ENCODE peak calls at places on chromosomes 4 and X, in four cellular contexts. U, E, B and Z are unnamed samples.

GRCh38 chr4:100146756-100147155 is 43.5 kb downstream of the DDIT4L start:
- DNase-seq in B (no peak), U (no peak), E (no peak), Z (no peak)

GRCh38 chr4:103934178-103934789 is 214.5 kb upstream of the TACR3 start:
- DNase-seq in B (peak; percentile 41), U (no peak), E (no peak), Z (no peak)

GRCh38 chr4:136687118-136687517 is 845.2 kb downstream of the PCDH18 start:
- DNase-seq in U (no peak), E (no peak), B (peak; percentile 2), Z (no peak)

GRCh38 chr4:48295116-48295515 is 25.5 kb upstream of the TEC start:
- DNase-seq in U (no peak), E (no peak), B (no peak), Z (no peak)

GRCh38 chr4:85737254-85737653 is 262.3 kb downstream of the ARHGAP24 start:
- DNase-seq in B (no peak), U (no peak), E (no peak), Z (no peak)

GRCh38 chr4:150694438-150694837 is 112.5 kb downstream of the MAB21L2 start:
- DNase-seq in E (no peak), B (no peak), U (no peak), Z (no peak)

GRCh38 chrX:128975716-128976115 is 547.6 kb downstream of the SMARCA1 start:
- DNase-seq in E (no peak), U (peak; percentile 31), B (peak; percentile 23), Z (peak; percentile 3)

GRCh38 chr4:123479944-123480343 is 83.3 kb downstream of the SPRY1 start:
- DNase-seq in E (no peak), U (no peak), B (peak; percentile 95), Z (no peak)

GRCh38 chr4:159779716-159780115 is 676.8 kb downstream of the RAPGEF2 start:
- DNase-seq in B (no peak), U (no peak), E (no peak), Z (no peak)

GRCh38 chrX:12360389-12360788 is 222.1 kb downstream of the FRMPD4 start:
- DNase-seq in E (no peak), U (no peak), B (no peak), Z (no peak)

GRCh38 chr4:7929530-7929951 is 10.1 kb downstream of the AFAP1 start:
- DNase-seq in U (peak; percentile 25), E (no peak), B (no peak), Z (no peak)

GRCh38 chrX:148609766-148610698 is 109.6 kb downstream of the AFF2 start:
- DNase-seq in U (peak; percentile 7), E (peak; percentile 40), B (no peak), Z (peak; percentile 13)

GRCh38 chrX:8194216-8194615 is 23.1 kb upstream of the VCX2 start:
- DNase-seq in B (no peak), U (no peak), E (no peak), Z (no peak)

GRCh38 chr4:109243871-109244270 is 58.6 kb downstream of the COL25A1 start:
- DNase-seq in B (no peak), U (no peak), E (no peak), Z (no peak)

GRCh38 chrX:30887721-30888120 is 1.3 kb downstream of the TAB3 start:
- DNase-seq in B (no peak), E (no peak), U (no peak), Z (no peak)

GRCh38 chr4:38785041-38785790 is 2.4 kb upstream of the TLR10 start:
- DNase-seq in B (no peak), U (no peak), E (no peak), Z (no peak)

GRCh38 chr4:117225441-117225840 is 140.1 kb upstream of the TRAM1L1 start:
- DNase-seq in U (no peak), B (no peak), E (no peak), Z (no peak)

GRCh38 chr4:136927172-136927571 is 605.1 kb downstream of the PCDH18 start:
- DNase-seq in B (no peak), U (no peak), E (no peak), Z (no peak)

GRCh38 chr4:3202836-3203820 is 45.8 kb upstream of the MSANTD1 start:
- DNase-seq in B (peak; percentile 56), E (no peak), U (no peak), Z (no peak)

GRCh38 chr4:79848329-79848728 is 224.7 kb downstream of the ANTXR2 start:
- DNase-seq in E (no peak), U (no peak), B (no peak), Z (no peak)

GRCh38 chr4:1204828-1205591 is 32.6 kb upstream of the SPON2 start:
- DNase-seq in U (no peak), B (peak; percentile 87), E (no peak), Z (no peak)

GRCh38 chr4:153464068-153464467 is 2.1 kb upstream of the TMEM131L start:
- DNase-seq in B (no peak), U (no peak), E (no peak), Z (no peak)

GRCh38 chr4:94411296-94411695 is 40.4 kb upstream of the PDLIM5 start:
- DNase-seq in E (no peak), B (no peak), U (no peak), Z (no peak)

GRCh38 chr4:15173251-15173650 is 171.0 kb downstream of the CPEB2 start:
- DNase-seq in U (no peak), B (no peak), E (no peak), Z (no peak)

GRCh38 chr4:94714360-94714759 is 43.4 kb upstream of the BMPR1B start:
- DNase-seq in U (no peak), B (no peak), E (no peak), Z (no peak)

GRCh38 chr4:184503869-184504300 is 29.5 kb upstream of the IRF2 start:
- DNase-seq in E (no peak), U (no peak), B (no peak), Z (no peak)

GRCh38 chr4:81032805-81033684 is 2.5 kb downstream of the BMP3 start:
- DNase-seq in E (no peak), U (no peak), B (no peak), Z (no peak)

GRCh38 chr4:148034821-148035220 is 302.9 kb downstream of the ARHGAP10 start:
- DNase-seq in U (no peak), B (no peak), E (no peak), Z (no peak)

GRCh38 chrX:30900227-30900626 is 11.2 kb upstream of the TAB3 start:
- DNase-seq in B (no peak), U (no peak), E (no peak), Z (no peak)

GRCh38 chrX:154458954-154459829 is 1.1 kb downstream of the PLXNA3 start:
- DNase-seq in E (no peak), U (no peak), B (no peak), Z (no peak)

GRCh38 chrX:110384490-110384889 is 25.8 kb downstream of the RTL9 start:
- DNase-seq in U (no peak), E (no peak), B (no peak), Z (no peak)

GRCh38 chrX:110391086-110391485 is 32.4 kb downstream of the RTL9 start:
- DNase-seq in B (no peak), E (no peak), U (no peak), Z (no peak)

GRCh38 chrX:110394653-110395052 is 36.0 kb downstream of the RTL9 start:
- DNase-seq in U (no peak), B (no peak), E (no peak), Z (no peak)

DNA sequence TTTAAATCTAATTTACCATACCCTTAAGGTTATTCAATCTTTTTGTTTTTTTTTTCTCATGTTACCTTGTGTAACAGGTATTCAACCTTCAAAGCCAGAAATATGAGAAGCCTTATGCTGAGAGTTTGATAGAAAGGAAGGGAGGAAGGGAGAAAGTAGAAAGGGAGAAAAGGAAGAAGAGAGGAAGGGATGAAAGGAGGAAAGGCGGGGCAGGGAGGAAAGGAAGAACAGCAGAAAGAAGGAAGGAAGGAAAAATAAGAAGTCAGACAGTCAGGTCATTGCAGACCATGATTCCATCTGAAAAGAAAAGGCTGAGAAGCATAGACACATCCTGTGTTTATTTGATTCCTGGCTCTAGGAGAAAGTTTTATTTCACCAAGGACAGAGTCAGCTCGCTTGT is 30.9 kb downstream of the RTL9 start:
- DNase-seq in U (no peak), B (no peak), E (no peak), Z (no peak)
- H3K9ac ChIP-seq in U (no peak overlapping the region), B (no peak overlapping the region), E (no peak overlapping the region), Z (no peak overlapping the region)

DNA sequence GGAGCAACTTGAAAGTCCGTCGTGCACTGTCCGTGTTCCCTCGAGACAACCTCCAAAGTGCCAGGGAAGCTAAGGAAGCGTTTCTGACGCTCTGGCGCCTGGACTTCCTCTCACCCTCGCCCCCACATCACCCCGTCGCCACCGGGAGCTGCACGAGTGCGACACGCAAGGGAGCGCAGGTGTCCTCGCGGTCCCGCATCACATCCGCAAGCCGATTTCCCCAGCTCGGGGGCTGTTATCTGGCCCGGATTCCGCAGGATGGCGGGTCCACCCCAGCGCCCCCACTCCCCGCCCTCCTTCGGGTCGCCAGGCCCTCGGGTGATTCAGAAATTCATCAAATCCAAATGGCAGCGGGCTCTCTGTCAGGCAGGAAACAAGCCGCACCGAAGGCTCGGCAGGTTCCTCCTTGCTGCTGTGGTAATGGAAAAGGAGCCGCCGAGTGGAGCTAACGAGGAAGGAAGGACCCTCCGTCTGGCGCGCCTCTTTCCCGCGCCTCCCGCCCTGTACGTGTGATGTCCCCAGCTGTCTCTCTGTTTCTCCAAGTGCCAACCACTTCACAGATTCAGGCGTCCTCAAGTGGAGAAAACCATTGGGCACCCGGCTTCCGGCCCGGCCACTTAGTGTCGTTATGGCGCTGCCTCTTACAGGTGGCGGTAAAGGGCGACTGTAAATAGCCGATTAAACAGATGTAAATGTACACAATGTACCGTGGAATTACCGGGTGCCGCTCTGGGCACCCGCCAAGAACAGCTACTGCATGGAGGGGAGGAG is 901 bp upstream of the SETD7 start:
- DNase-seq in E (no peak), U (no peak), B (no peak), Z (no peak)
- TF ChIP-seq YY1 in E (no peak), U (peak; percentile 15), B (no peak), Z (no peak)

DNA sequence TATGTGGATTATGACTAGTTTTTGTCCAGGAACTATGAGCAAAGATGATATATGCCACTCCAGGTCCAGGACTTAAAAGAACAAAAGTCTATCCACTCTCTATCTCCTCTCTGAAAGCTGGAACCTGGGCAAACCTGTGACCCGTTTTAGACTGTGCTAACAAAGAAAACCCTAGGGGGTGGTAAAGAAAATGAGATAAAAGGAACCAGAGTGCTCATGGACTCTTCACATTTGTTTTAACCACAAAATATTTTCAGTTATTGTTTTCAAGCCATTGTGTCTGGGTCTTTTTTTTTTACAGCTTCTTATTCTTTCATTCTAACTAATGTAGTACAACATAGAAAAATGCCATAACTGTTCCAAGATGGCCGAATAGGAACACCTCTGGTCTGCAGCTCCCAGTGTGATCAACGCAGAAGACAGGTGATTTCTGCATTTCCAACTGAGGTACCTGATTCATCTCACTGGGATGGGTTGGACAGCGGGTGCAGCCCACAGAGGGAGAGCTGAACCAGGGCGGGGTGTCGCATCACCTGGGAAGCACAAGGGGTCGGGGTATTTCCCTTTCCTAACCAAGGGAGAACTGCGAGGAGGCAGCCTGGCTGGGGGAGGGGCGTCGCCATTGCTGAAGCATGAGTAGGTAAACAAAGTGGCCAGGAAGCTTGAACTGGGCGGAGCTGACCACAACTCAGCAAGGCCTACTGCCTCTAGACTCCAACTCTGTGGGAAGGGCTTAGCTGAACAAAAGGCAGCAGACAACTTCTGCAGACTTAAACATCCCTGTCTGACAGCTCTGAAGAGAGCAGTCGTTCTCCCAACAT is 45.1 kb downstream of the CHM start:
- DNase-seq in E (no peak), B (peak; percentile 83), U (peak; percentile 56), Z (peak; percentile 71)
- TF ChIP-seq SUZ12 in E (no peak), B (no peak), U (no peak), Z (no peak)

DNA sequence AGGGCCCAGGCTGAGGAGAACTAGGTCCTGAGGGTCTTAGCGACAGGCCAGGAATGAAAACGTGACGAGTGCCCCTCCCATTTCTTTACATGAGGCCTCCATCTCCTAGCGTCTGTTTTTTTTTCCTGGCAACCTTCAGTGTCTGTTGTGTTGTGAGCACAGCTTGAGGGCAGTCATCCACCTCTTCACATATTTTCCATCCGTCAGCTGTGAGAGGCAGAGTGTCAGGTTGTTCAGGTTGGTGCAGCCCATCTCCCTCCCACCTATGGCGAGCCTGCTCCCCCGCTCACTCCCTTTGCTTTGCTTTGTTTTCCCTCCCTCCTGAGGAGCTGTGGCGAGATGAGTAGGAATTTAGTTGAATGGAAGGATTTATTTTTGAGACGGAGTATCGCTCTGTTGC is 51.7 kb upstream of the CHRNA9 start:
- DNase-seq in U (no peak), E (no peak), B (no peak), Z (no peak)
- H3K9ac ChIP-seq in U (no peak overlapping the region), E (no peak overlapping the region), B (no peak overlapping the region), Z (no peak overlapping the region)